ENCODE peak calls at places on chromosomes 7 and 10, in six cellular contexts. R is mesendoderm, T is H9, S is mesenchymal stem cell, W is IMR-90, K is neuronal stem cell. U is an unnamed sample.

GRCh38 chr7:149005427-149006344 is 22.6 kb downstream of the PDIA4 start:
- DNase-seq in R (peak; percentile 88), T (peak; percentile 81), S (peak; percentile 72), W (peak; percentile 55), K (peak; percentile 68), U (peak; percentile 75)

GRCh38 chr10:93363891-93364648 is 118.1 kb downstream of the MYOF start:
- DNase-seq in R (no peak), T (no peak), S (no peak), W (no peak), K (no peak), U (no peak)

GRCh38 chr7:27107391-27107900 is 5.0 kb upstream of the HOXA2 start:
- DNase-seq in R (no peak), T (no peak), S (peak; percentile 22), W (peak; percentile 86), K (no peak), U (no peak)

GRCh38 chr10:63465293-63466167 is at the start of gene JMJD1C:
- DNase-seq in R (peak; percentile 95), T (peak; percentile 89), S (peak; percentile 88), W (peak; percentile 84), K (peak; percentile 87), U (peak; percentile 63)

GRCh38 chr10:71278691-71279588 is 40.1 kb upstream of the SLC29A3 start:
- DNase-seq in R (peak; percentile 66), T (peak; percentile 69), S (no peak), W (no peak), K (no peak), U (no peak)

GRCh38 chr10:120486671-120487205 is 29.7 kb downstream of the PLPP4 start:
- DNase-seq in R (peak; percentile 67), T (no peak), S (no peak), W (no peak), K (no peak), U (no peak)

GRCh38 chr10:34341473-34341872 is 473.6 kb downstream of the PARD3 start:
- DNase-seq in R (no peak), T (no peak), S (no peak), W (no peak), K (no peak), U (peak; percentile 58)

GRCh38 chr10:33661580-33662269 is 327.3 kb upstream of the NRP1 start:
- DNase-seq in R (peak; percentile 23), T (no peak), S (no peak), W (no peak), K (no peak), U (peak; percentile 23)

GRCh38 chr7:100088621-100089457 is at the start of gene COPS6:
- DNase-seq in R (peak; percentile 81), T (peak; percentile 78), S (peak; percentile 80), W (peak; percentile 64), K (peak; percentile 75), U (peak; percentile 79)

GRCh38 chr7:100087055-100087750 is 1.6 kb upstream of the COPS6 start:
- DNase-seq in R (peak; percentile 94), T (no peak), S (peak; percentile 100), W (peak; percentile 99), K (no peak), U (peak; percentile 87)

GRCh38 chr7:100090527-100091410 is 2.0 kb downstream of the COPS6 start:
- DNase-seq in R (no peak), T (no peak), S (no peak), W (no peak), K (no peak), U (no peak)

GRCh38 chr7:100089458-100090201 is 861 bp downstream of the COPS6 start:
- DNase-seq in R (no peak), T (no peak), S (peak; percentile 58), W (peak; percentile 47), K (no peak), U (no peak)

DNA sequence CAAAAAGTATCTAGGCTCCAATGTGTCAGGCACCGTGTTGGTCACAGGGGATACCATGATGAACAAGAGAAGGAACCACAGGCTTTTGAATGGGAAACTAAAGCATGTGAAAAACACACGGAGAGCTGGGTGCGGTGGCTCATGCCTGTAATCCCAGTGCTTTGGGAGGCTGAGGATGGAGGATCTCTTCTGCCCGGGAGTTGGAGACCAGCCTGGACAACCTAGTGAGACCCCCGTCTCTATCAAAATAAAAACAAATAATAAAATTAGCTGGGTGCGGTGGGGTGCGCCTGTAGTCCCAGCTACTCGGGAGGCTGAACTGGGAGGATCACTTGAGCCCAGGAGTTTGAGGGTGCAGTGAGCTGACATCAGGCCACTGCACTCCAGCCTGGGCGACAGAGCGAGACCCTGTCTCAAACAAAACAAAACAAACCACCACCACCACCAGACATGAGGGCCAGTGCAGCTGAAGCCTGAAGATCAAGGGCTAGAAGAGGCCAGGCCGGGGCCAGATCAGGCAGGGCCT is 611 bp upstream of the COPS6 start:
- DNase-seq in R (no peak), T (no peak), S (no peak), W (no peak), K (no peak), U (no peak)
- H3K4ac ChIP-seq in R (no peak overlapping the region), T (no peak overlapping the region), S (peak overlapping the region; percentile 94), W (peak overlapping the region; percentile 95), K (peak overlapping the region; percentile 58), U (peak overlapping the region; percentile 42)

GRCh38 chr10:79938728-79939380 is 10.1 kb downstream of the SFTPD start:
- DNase-seq in R (no peak), T (peak; percentile 8), S (no peak), W (no peak), K (no peak), U (peak; percentile 33)

GRCh38 chr10:79939969-79940368 is 8.9 kb downstream of the SFTPD start:
- DNase-seq in R (no peak), T (no peak), S (no peak), W (no peak), K (no peak), U (no peak)

GRCh38 chr10:79941146-79941545 is 7.8 kb downstream of the SFTPD start:
- DNase-seq in R (no peak), T (no peak), S (no peak), W (no peak), K (no peak), U (no peak)

GRCh38 chr10:79941585-79942210 is 7.2 kb downstream of the SFTPD start:
- DNase-seq in R (no peak), T (no peak), S (no peak), W (no peak), K (no peak), U (no peak)

GRCh38 chr10:79940431-79940830 is 8.5 kb downstream of the SFTPD start:
- DNase-seq in R (no peak), T (no peak), S (no peak), W (no peak), K (no peak), U (no peak)
- H3K4ac ChIP-seq in R (no peak overlapping the region), T (no peak overlapping the region), S (no peak overlapping the region), W (no peak overlapping the region), K (no peak overlapping the region), U (no peak overlapping the region)

DNA sequence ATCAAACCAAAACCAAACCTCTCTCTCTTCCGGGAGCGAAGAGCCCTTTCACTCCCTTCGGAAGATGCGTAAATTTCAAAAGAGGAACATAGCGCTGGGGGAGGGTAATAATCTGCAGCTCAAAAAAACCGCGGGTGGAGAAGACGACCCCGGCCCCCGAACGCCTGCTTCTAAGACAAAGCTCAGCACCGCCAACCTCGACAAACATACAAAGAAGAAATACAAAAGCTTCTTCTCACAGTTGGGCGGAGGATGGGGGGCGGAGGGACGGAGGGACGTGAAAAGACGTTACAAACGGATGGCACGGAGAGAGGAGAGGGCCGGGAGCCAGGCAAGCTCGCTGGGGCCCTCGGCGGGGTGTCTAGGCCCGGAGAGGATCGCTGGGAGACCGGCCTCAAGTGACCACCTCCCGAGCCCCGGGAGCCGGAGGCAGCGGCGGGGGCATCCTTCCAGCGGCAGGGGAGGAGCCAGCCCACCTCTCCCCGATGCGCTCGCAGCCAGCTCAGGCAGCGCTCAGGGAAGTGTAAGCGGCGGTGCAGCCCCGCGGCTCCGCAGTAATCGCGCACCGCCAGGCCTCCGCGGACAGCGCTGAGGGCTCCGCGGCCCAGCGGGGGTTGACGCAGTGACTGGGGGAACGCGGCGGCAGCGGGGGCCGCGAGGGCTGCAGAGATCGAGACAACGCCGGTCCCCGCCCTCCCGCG is 794 bp downstream of the MKRN1 start:
- DNase-seq in R (peak; percentile 72), T (peak; percentile 44), S (peak; percentile 51), W (peak; percentile 27), K (peak; percentile 53), U (peak; percentile 45)
- H3K4ac ChIP-seq in R (peak overlapping the region; percentile 21), T (no peak overlapping the region), S (peak overlapping the region; percentile 13), W (peak overlapping the region; percentile 15), K (no peak overlapping the region), U (peak overlapping the region; percentile 84)

DNA sequence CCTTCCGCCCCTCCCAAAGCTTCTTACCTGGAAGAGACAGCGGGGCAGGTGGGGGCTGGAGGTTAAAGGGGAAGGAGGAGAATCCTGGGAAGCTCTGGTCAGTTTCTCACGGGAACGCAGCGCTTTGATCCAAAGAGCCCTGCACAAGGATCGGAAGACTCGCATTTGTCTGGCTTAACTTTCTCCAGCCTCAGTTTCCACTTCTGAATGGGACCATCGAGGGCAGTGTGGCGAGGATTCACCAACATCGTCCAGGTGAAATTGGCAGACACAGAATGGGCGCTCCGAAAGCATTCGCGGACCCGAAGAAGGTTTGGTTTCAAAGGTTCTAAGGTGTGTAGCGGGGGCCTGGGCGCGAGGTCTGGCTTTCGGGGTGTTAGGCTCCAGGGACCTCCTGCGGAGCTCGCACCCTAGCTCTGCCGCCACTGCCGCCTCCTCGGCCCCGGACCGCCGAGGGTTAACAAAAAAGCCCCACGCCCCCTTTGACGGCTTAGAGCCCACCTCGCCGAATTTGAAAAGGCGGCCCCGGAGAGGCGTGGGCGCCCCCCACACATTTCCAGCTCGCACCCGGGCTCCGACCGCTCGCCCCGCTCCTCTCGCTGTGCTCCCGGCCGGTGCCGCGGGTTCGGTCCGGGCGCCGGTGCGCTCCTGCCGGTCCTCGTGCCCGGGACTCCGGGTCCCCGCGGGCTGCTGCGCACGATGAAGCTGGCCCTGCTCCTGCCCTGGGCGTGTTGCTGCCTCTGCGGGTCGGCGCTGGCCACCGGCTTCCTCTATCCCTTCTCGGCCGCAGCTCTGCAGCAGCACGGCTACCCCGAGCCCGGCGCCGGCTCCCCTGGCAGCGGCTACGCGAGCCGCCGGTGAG is at the start of gene COL26A1:
- DNase-seq in R (peak; percentile 81), T (peak; percentile 67), S (peak; percentile 35), W (no peak), K (peak; percentile 44), U (peak; percentile 63)
- H3K4ac ChIP-seq in R (peak within 1 kb of the TSS; percentile 97), T (peak within 1 kb of the TSS; percentile 32), S (no peak within 1 kb of the TSS), W (no peak within 1 kb of the TSS), K (peak within 1 kb of the TSS; percentile 89), U (peak within 1 kb of the TSS; percentile 54)